ENCODE peak calls at places on chromosomes 4 and X, in four cellular contexts. One of them, this sample, is unnamed.

GRCh38 chrX:110403839-110404238 is 45.2 kb downstream of the RTL9 start:
- DNase-seq in OCI-LY7: no peak
- DNase-seq in NCI-H1694 treated with DMSO at 0.1 percent for 48 hours: no peak
- DNase-seq in MCF 10A: no peak
- DNase-seq in this sample: no peak

GRCh38 chrX:3651272-3651671 is 62.2 kb downstream of the PRKX start:
- DNase-seq in OCI-LY7: peak
- DNase-seq in MCF 10A: peak
- DNase-seq in NCI-H1694 treated with DMSO at 0.1 percent for 48 hours: peak
- DNase-seq in this sample: peak

GRCh38 chrX:68504237-68504636 is 5.4 kb downstream of the YIPF6 start:
- DNase-seq in OCI-LY7: no peak
- DNase-seq in MCF 10A: peak
- DNase-seq in NCI-H1694 treated with DMSO at 0.1 percent for 48 hours: no peak
- DNase-seq in this sample: peak

GRCh38 chr4:48620093-48620492 is 130.0 kb downstream of the ZAR1 start:
- DNase-seq in NCI-H1694 treated with DMSO at 0.1 percent for 48 hours: no peak
- DNase-seq in OCI-LY7: no peak
- DNase-seq in MCF 10A: no peak
- DNase-seq in this sample: no peak

GRCh38 chr4:10063544-10064300 is 42.4 kb upstream of the SLC2A9 start:
- DNase-seq in OCI-LY7: no peak
- DNase-seq in NCI-H1694 treated with DMSO at 0.1 percent for 48 hours: no peak
- DNase-seq in MCF 10A: peak
- DNase-seq in this sample: no peak

GRCh38 chrX:46140272-46140671 is 404.9 kb downstream of the ZNF674 start:
- DNase-seq in MCF 10A: no peak
- DNase-seq in OCI-LY7: no peak
- DNase-seq in NCI-H1694 treated with DMSO at 0.1 percent for 48 hours: no peak
- DNase-seq in this sample: no peak

GRCh38 chr4:184114431-184114830 is 103.2 kb downstream of the ENPP6 start:
- DNase-seq in OCI-LY7: no peak
- DNase-seq in MCF 10A: no peak
- DNase-seq in NCI-H1694 treated with DMSO at 0.1 percent for 48 hours: no peak
- DNase-seq in this sample: no peak

GRCh38 chr4:86594559-86595425 is 677 bp downstream of the PTPN13 start:
- DNase-seq in MCF 10A: peak
- DNase-seq in OCI-LY7: no peak
- DNase-seq in NCI-H1694 treated with DMSO at 0.1 percent for 48 hours: peak
- DNase-seq in this sample: peak

GRCh38 chrX:76172325-76172887 is 456 bp upstream of the PBDC1 start:
- DNase-seq in NCI-H1694 treated with DMSO at 0.1 percent for 48 hours: no peak
- DNase-seq in OCI-LY7: no peak
- DNase-seq in MCF 10A: no peak
- DNase-seq in this sample: no peak

GRCh38 chr4:58406762-58407161 is 1296.6 kb upstream of the IGFBP7 start:
- DNase-seq in MCF 10A: no peak
- DNase-seq in OCI-LY7: no peak
- DNase-seq in NCI-H1694 treated with DMSO at 0.1 percent for 48 hours: no peak
- DNase-seq in this sample: no peak

GRCh38 chrX:151713859-151714258 is 2.0 kb upstream of the FATE1 start:
- DNase-seq in NCI-H1694 treated with DMSO at 0.1 percent for 48 hours: no peak
- DNase-seq in OCI-LY7: peak
- DNase-seq in MCF 10A: peak
- DNase-seq in this sample: peak

GRCh38 chrX:33252306-33252825 is 41.0 kb upstream of the DMD start:
- DNase-seq in MCF 10A: no peak
- DNase-seq in NCI-H1694 treated with DMSO at 0.1 percent for 48 hours: no peak
- DNase-seq in OCI-LY7: peak
- DNase-seq in this sample: no peak

GRCh38 chr4:13322681-13323101 is 161.4 kb downstream of the RAB28 start:
- DNase-seq in OCI-LY7: no peak
- DNase-seq in MCF 10A: peak
- DNase-seq in NCI-H1694 treated with DMSO at 0.1 percent for 48 hours: no peak
- DNase-seq in this sample: no peak

GRCh38 chr4:85092536-85092935 is 126.0 kb upstream of the WDFY3 start:
- DNase-seq in OCI-LY7: no peak
- DNase-seq in NCI-H1694 treated with DMSO at 0.1 percent for 48 hours: no peak
- DNase-seq in MCF 10A: no peak
- DNase-seq in this sample: no peak

GRCh38 chr4:145679520-145679919 is 426 bp upstream of the C4orf51 start:
- DNase-seq in MCF 10A: peak
- DNase-seq in NCI-H1694 treated with DMSO at 0.1 percent for 48 hours: no peak
- DNase-seq in OCI-LY7: no peak
- DNase-seq in this sample: no peak

GRCh38 chr4:70705856-70706461 is 15.8 kb upstream of the RUFY3 start:
- DNase-seq in OCI-LY7: no peak
- DNase-seq in MCF 10A: peak
- DNase-seq in NCI-H1694 treated with DMSO at 0.1 percent for 48 hours: no peak
- DNase-seq in this sample: no peak

GRCh38 chr4:177487977-177488376 is 45.7 kb upstream of the AGA start:
- DNase-seq in OCI-LY7: no peak
- DNase-seq in NCI-H1694 treated with DMSO at 0.1 percent for 48 hours: no peak
- DNase-seq in MCF 10A: no peak
- DNase-seq in this sample: no peak

GRCh38 chr4:159417006-159417405 is 314.1 kb downstream of the RAPGEF2 start:
- DNase-seq in OCI-LY7: no peak
- DNase-seq in MCF 10A: no peak
- DNase-seq in NCI-H1694 treated with DMSO at 0.1 percent for 48 hours: no peak
- DNase-seq in this sample: no peak

GRCh38 chr4:150366487-150366999 is 215.4 kb upstream of the MAB21L2 start:
- DNase-seq in OCI-LY7: no peak
- DNase-seq in MCF 10A: no peak
- DNase-seq in NCI-H1694 treated with DMSO at 0.1 percent for 48 hours: peak
- DNase-seq in this sample: peak

GRCh38 chr4:101835121-101835904 is 44.8 kb downstream of the BANK1 start:
- DNase-seq in OCI-LY7: no peak
- DNase-seq in NCI-H1694 treated with DMSO at 0.1 percent for 48 hours: no peak
- DNase-seq in MCF 10A: peak
- DNase-seq in this sample: no peak

GRCh38 chr4:25031077-25031606 is 396 bp upstream of the LGI2 start:
- DNase-seq in MCF 10A: no peak
- DNase-seq in OCI-LY7: no peak
- DNase-seq in NCI-H1694 treated with DMSO at 0.1 percent for 48 hours: no peak
- DNase-seq in this sample: no peak

GRCh38 chr4:171517883-171518282 is 295.3 kb upstream of the GALNTL6 start:
- DNase-seq in MCF 10A: no peak
- DNase-seq in NCI-H1694 treated with DMSO at 0.1 percent for 48 hours: no peak
- DNase-seq in OCI-LY7: no peak
- DNase-seq in this sample: peak

This sample was measured in GM12865.